ENCODE peak calls at places on chromosome 7, in seven cellular contexts. Q is PC-9, E is tibial artery, T is mammary epithelial cell, M is small intestine, U is choroid plexus epithelial cell, X is tibial nerve. F is an unnamed sample.

GRCh38 chr7:157299613-157300405 is 37.0 kb upstream of the DNAJB6 start:
- DNase-seq in U (no peak), M (no peak), E (no peak), X (no peak), T (no peak), Q (peak), F (no peak)

GRCh38 chr7:116171094-116171493 is 39.2 kb upstream of the TES start:
- DNase-seq in E (no peak), T (no peak), Q (no peak), X (no peak), M (no peak), U (no peak), F (no peak)

GRCh38 chr7:100952641-100953040 is 3.3 kb downstream of the MUC3A start:
- DNase-seq in Q (no peak), E (no peak), U (no peak), T (no peak), M (no peak), X (no peak), F (no peak)

GRCh38 chr7:34787586-34787985 is 129.6 kb downstream of the NPSR1 start:
- DNase-seq in M (no peak), Q (no peak), T (no peak), E (no peak), U (no peak), X (no peak), F (no peak)

GRCh38 chr7:111137296-111138195 is 46.6 kb downstream of the LRRN3 start:
- DNase-seq in E (peak), T (peak), U (peak), X (no peak), M (no peak), Q (peak), F (no peak)

GRCh38 chr7:155450828-155451521 is 7.0 kb upstream of the EN2 start:
- DNase-seq in Q (no peak), M (no peak), X (no peak), E (no peak), U (no peak), T (no peak), F (no peak)

GRCh38 chr7:68726386-68726785 is 871.9 kb upstream of the AUTS2 start:
- DNase-seq in T (no peak), U (no peak), E (no peak), Q (no peak), X (no peak), M (no peak), F (no peak)

GRCh38 chr7:68155676-68156075 is 1159.0 kb downstream of the TYW1 start:
- DNase-seq in Q (no peak), U (no peak), X (no peak), E (no peak), M (no peak), T (no peak), F (no peak)

GRCh38 chr7:116727432-116728009 is 55.5 kb downstream of the MET start:
- DNase-seq in U (no peak), X (no peak), E (no peak), M (no peak), Q (no peak), T (no peak), F (no peak)

GRCh38 chr7:135197343-135197742 is 14.0 kb downstream of the WDR91 start:
- DNase-seq in U (no peak), M (no peak), Q (no peak), T (no peak), X (no peak), E (no peak), F (no peak)

GRCh38 chr7:130356121-130356759 is 11.6 kb downstream of the CPA5 start:
- DNase-seq in X (no peak), E (peak), U (peak), Q (peak), M (no peak), T (peak), F (no peak)

GRCh38 chr7:149245244-149245643 is 5.8 kb downstream of the ZNF212 start:
- DNase-seq in M (no peak), U (no peak), Q (no peak), T (no peak), X (no peak), E (no peak), F (no peak)

GRCh38 chr7:138890782-138891445 is 90.3 kb downstream of the KIAA1549 start:
- DNase-seq in U (peak), Q (peak), E (no peak), M (no peak), T (no peak), X (peak), F (no peak)

GRCh38 chr7:40717242-40717641 is 582.4 kb downstream of the SUGCT start:
- DNase-seq in M (peak), X (peak), Q (peak), T (peak), E (peak), U (peak), F (peak)

GRCh38 chr7:77393261-77393660 is 22.9 kb downstream of the GSAP start:
- DNase-seq in X (no peak), M (no peak), E (no peak), Q (peak), U (peak), T (peak), F (no peak)

GRCh38 chr7:158815471-158816128 is 13.7 kb downstream of the ESYT2 start:
- DNase-seq in M (no peak), E (no peak), U (no peak), T (no peak), Q (no peak), X (no peak), F (no peak)

GRCh38 chr7:128955981-128956380 is 18.3 kb downstream of the IRF5 start:
- DNase-seq in M (no peak), X (no peak), U (no peak), E (no peak), T (peak), Q (no peak), F (no peak)

GRCh38 chr7:140079121-140079536 is 16.4 kb upstream of the PARP12 start:
- DNase-seq in T (peak), U (peak), M (peak), E (no peak), X (no peak), Q (no peak), F (no peak)

DNA sequence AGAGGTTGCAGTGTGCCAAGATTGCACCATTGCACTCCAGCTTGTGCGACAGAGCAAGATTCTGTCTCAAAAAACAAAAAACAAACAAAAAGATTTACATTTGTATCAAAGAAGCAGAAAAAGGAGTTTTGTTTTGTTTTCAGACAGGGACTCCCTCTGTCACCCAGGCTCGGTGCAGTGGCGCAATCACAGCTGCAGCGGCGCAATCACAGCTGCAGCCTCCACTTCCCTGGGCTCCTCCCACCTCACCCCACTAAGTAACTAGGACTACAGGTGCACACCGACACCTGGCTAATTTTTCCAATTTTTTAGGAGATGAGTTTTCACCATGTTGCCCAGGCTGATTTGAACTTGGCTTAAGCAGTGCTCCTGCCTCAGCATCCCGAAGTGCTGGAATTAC is 1.8 kb downstream of the ARMC10 start:
- DNase-seq in U (peak), E (no peak), Q (no peak), M (no peak), X (no peak), T (no peak), F (no peak)
- H3K4me3 ChIP-seq in U (no peak), E (no peak), Q (no peak), M (no peak), X (no peak), T (no peak), F (no peak)

GRCh38 chr7:17502209-17502810 is 203.9 kb downstream of the AHR start:
- DNase-seq in M (no peak), T (no peak), U (no peak), Q (no peak), E (no peak), X (no peak), F (no peak)

GRCh38 chr7:17506601-17507000 is 208.1 kb downstream of the AHR start:
- DNase-seq in Q (no peak), U (no peak), T (no peak), M (no peak), X (no peak), E (no peak), F (no peak)

GRCh38 chr7:17501461-17502208 is 203.2 kb downstream of the AHR start:
- DNase-seq in Q (no peak), U (no peak), E (no peak), X (no peak), T (no peak), M (no peak), F (no peak)

GRCh38 chr7:17507717-17508116 is 209.3 kb downstream of the AHR start:
- DNase-seq in U (no peak), T (no peak), E (no peak), Q (no peak), X (no peak), M (peak), F (no peak)

DNA sequence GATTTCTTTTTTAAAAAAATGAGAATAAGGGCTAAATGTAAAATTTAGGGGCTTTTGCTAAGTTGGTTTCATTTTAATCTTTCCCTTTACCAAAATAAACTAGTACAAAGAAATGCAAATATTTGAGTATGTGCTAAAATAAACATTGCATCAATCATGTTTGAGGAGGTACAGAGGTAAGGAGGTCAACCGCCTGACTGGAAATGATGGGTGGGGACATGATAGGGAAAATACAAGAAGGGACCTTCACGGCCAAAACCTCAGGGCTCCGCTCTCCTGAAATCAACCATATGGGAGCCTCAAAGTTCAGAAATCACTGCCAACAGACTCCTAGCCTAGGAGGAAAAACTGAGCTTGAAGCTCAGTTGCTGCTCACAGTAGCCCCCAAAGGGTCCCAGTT is 207.6 kb downstream of the AHR start:
- DNase-seq in X (no peak), U (peak), E (no peak), M (peak), T (no peak), Q (no peak), F (peak)
- H3K4me3 ChIP-seq in X (no peak), U (peak), E (no peak), M (no peak), T (no peak), Q (no peak), F (no peak)

GRCh38 chr7:102426268-102427031 is 6.9 kb upstream of the ORAI2 start:
- DNase-seq in U (no peak), E (no peak), X (no peak), T (no peak), M (peak), Q (no peak), F (no peak)
- H3K4me3 ChIP-seq in U (no peak), E (no peak), X (no peak), T (no peak), M (no peak), Q (no peak), F (no peak)

DNA sequence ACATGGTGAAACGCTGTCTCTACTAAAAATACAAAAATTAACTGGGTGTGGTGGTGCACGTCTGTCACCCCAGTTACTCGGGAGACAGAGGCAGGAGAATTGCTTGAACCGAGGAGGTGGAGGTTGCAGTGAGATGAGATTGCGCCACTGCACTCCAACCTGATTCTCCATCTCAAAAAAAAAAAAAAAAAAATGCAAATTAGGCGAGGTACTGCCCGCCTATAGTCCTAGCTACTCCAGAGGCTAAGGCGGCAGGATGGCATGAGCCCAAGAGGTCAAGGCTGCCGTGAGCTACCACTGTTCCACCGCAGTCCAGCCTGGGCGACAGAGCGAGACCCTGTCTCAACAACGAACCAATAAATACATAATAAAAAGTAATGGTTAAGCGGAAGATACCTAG is 1.1 kb upstream of the EIF4H start:
- DNase-seq in Q (peak), M (peak), U (no peak), X (no peak), E (no peak), T (peak), F (peak)
- H3K4me3 ChIP-seq in Q (peak), M (no peak), U (peak), X (peak), E (peak), T (no peak), F (peak)